ENCODE peak calls at places on chromosomes 12 and 14, in seven cellular contexts. R, F, D, H, B, V and J are unnamed samples.

GRCh38 chr12:70260610-70261009 is 17.4 kb downstream of the CNOT2 start:
- DNase-seq in R (no peak), V (no peak), F (no peak), D (no peak), H (peak), B (no peak), J (no peak)

GRCh38 chr12:113857371-113857770 is 108.8 kb downstream of the RBM19 start:
- DNase-seq in H (no peak), V (no peak), F (no peak), R (no peak), B (peak), D (no peak), J (no peak)

GRCh38 chr12:104641862-104642261 is 185.1 kb downstream of the CHST11 start:
- DNase-seq in B (no peak), D (no peak), R (no peak), F (no peak), H (no peak), V (no peak), J (peak)

GRCh38 chr12:63068857-63069442 is 82.1 kb downstream of the AVPR1A start:
- DNase-seq in D (peak), R (no peak), V (peak), B (no peak), H (peak), F (no peak), J (no peak)

GRCh38 chr12:56768424-56768823 is 5.3 kb downstream of the HSD17B6 start:
- DNase-seq in D (no peak), H (no peak), F (no peak), V (no peak), B (no peak), R (no peak), J (no peak)

GRCh38 chr12:109134186-109134917 is 18.0 kb downstream of the ACACB start:
- DNase-seq in B (peak), H (no peak), R (peak), F (peak), V (peak), D (peak), J (no peak)

GRCh38 chr14:74915826-74916225 is 7.2 kb downstream of the RPS6KL1 start:
- DNase-seq in D (no peak), R (no peak), B (no peak), V (no peak), F (no peak), H (no peak), J (no peak)

GRCh38 chr12:28033538-28033915 is 61.0 kb upstream of the PTHLH start:
- DNase-seq in V (no peak), B (no peak), H (no peak), F (no peak), D (no peak), R (no peak), J (no peak)

GRCh38 chr12:67804168-67804567 is 155.6 kb downstream of the DYRK2 start:
- DNase-seq in D (no peak), V (no peak), B (no peak), R (no peak), H (no peak), F (no peak), J (no peak)

GRCh38 chr12:1595690-1596347 is 1.4 kb upstream of the FBXL14 start:
- DNase-seq in V (no peak), B (no peak), F (no peak), H (no peak), R (no peak), D (no peak), J (no peak)

GRCh38 chr12:3004655-3005565 is 45.7 kb downstream of the TEAD4 start:
- DNase-seq in B (no peak), D (no peak), H (peak), F (no peak), V (no peak), R (no peak), J (no peak)

GRCh38 chr12:24396266-24396665 is 446.8 kb upstream of the SOX5 start:
- DNase-seq in V (no peak), D (no peak), R (no peak), B (no peak), H (no peak), F (no peak), J (no peak)

GRCh38 chr14:94769413-94770250 is at the start of gene GSC:
- DNase-seq in B (peak), H (no peak), D (no peak), V (peak), R (no peak), F (peak), J (no peak)

GRCh38 chr12:7915911-7916403 is 20.0 kb downstream of the SLC2A3 start:
- DNase-seq in D (no peak), B (no peak), V (no peak), H (no peak), R (no peak), F (no peak), J (no peak)

GRCh38 chr14:20197459-20197858 is 6.8 kb downstream of the OR11G2 start:
- DNase-seq in B (no peak), D (no peak), H (no peak), R (no peak), V (no peak), F (no peak), J (no peak)

GRCh38 chr14:34701808-34702207 is 12.6 kb downstream of the CFL2 start:
- DNase-seq in D (no peak), R (no peak), F (no peak), H (no peak), B (no peak), V (no peak), J (no peak)

GRCh38 chr12:109759076-109759420 is 45.4 kb downstream of the FAM222A start:
- DNase-seq in H (no peak), V (no peak), R (peak), F (no peak), B (peak), D (no peak), J (peak)

GRCh38 chr12:34296143-34297041 is 274.1 kb downstream of the ALG10 start:
- DNase-seq in R (no peak), F (peak), H (no peak), V (no peak), B (peak), D (no peak), J (no peak)

GRCh38 chr14:58950555-58950954 is 237.9 kb upstream of the DAAM1 start:
- DNase-seq in F (no peak), D (no peak), V (no peak), B (no peak), H (no peak), R (no peak), J (no peak)

GRCh38 chr14:58944957-58945356 is 243.5 kb upstream of the DAAM1 start:
- DNase-seq in H (no peak), R (no peak), V (no peak), D (no peak), F (no peak), B (no peak), J (no peak)

GRCh38 chr14:58944226-58944769 is 244.2 kb upstream of the DAAM1 start:
- DNase-seq in H (no peak), F (no peak), B (no peak), D (no peak), V (no peak), R (no peak), J (no peak)

GRCh38 chr14:58947156-58947555 is 241.3 kb upstream of the DAAM1 start:
- DNase-seq in F (no peak), V (no peak), H (no peak), D (peak), B (no peak), R (no peak), J (no peak)

DNA sequence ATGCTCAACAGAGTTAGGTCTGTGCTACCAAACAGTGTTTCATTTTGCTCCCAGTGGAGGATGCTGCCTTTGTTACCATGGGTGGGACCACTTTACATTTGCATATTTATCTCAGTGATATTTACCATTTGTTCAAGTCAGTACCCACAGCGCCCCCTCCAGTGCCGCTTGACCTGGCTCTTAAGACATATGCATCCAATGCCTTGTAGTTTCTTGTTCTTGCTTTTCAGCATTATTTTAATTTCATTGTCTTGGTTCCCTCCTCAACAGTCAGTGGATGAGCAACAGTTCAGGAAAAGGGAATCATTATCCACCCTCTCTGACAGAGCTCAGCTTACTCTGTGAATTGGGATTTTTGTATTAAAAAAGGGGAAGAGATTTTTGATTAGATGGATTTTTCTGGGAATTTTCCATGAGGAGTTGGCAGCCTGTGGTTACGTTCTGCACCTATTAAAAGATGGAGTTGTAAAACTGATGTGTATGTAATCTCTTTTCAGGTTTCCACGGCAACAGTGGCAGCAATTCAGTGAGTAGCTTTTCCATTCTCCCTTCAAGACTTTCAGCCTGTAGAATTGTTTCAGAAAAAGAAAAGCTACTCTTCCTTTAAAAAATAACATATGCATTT is 240.5 kb upstream of the DAAM1 start:
- DNase-seq in V (no peak), R (no peak), D (peak), H (no peak), B (no peak), F (no peak), J (no peak)
- TF ChIP-seq CTCF in V (peak), R (no peak), D (peak), H (peak), B (no peak), F (no peak), J (no peak)

GRCh38 chr12:54330442-54330841 is 5.5 kb downstream of the COPZ1 start:
- DNase-seq in V (no peak), R (no peak), D (no peak), H (no peak), B (no peak), F (no peak), J (no peak)

GRCh38 chr12:54324617-54325441 is at the start of gene COPZ1:
- DNase-seq in R (peak), H (peak), D (peak), V (peak), F (peak), B (peak), J (peak)

GRCh38 chr12:54329756-54330155 is 4.8 kb downstream of the COPZ1 start:
- DNase-seq in H (no peak), F (no peak), D (no peak), V (no peak), B (no peak), R (no peak), J (no peak)

GRCh38 chr12:54331461-54331860 is 6.5 kb downstream of the COPZ1 start:
- DNase-seq in R (no peak), V (no peak), D (no peak), F (no peak), B (no peak), H (no peak), J (no peak)

DNA sequence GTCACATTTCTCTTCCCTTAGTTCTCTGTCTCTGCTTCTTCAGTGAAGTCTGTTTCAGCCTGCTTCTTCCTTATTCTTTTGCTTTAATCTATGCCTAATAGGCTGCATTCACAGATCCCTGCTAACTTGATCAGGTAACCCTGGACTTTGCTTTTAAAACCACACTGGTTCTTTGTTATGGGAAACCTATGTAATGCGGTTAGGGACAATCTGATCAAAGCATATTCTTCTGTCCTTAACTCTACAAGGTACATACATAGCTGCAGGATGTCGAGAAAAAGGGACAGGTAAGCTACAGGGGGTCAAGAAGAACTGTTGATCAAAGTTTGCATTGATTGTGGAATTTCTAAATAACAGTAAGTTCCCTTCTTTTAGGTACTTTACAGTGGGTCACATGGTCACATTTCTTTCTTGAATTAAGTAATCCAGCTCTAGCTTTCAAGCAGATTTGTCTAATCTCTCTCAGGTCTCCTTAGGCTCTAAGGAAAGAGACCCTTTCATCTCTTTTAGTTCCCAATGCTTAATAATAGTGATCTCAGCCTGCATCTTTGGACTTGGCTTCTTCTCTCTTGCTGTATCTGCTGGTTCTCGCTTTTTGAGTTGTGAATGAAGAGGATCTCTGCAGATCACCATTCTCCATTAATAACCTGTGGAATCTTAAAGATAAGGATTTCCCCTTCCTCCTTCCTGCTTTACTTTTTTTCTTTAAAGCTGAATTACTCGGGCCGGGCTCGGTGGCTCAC is 3.8 kb downstream of the COPZ1 start:
- DNase-seq in R (no peak), V (no peak), B (no peak), F (no peak), H (no peak), D (no peak), J (no peak)
- TF ChIP-seq CTCF in R (no peak), V (no peak), B (no peak), F (no peak), H (no peak), D (no peak), J (no peak)

DNA sequence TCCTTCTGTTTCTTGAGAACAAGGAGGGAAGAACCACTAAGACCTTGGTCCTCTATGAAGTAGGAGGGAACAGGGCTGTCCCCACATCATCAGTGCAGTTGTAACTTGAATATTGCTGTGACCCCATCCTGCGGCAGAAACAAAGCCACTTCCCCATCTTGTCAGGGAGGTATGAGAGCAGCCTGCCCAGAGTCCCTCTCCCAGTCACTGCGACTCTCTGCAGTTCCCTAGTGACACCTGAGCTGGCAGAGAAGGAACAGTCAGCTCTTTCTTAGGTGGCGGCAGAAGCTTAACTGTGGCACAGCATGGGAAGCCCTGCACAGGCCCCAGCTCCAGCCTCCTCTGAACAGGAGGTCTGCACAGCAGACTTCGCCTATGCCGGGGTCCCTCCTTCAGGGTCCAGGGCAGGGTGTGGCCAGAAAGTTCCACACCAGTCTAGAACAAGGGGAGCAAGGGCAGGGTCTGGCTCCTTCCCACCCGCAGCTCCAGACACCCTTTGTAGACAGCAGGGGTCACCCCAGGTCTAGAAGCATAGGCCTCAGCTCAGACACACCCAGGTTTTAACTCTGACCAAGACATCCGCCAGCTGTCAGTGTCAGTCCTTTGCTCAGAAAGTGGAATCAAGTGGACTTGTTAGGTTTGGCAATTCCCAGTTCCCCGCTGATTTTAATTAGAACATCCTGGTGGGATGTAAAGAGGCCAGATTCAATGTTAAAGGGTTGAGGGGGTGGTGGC is 36.8 kb downstream of the DEGS2 start:
- DNase-seq in V (no peak), B (no peak), R (no peak), F (no peak), H (no peak), D (peak), J (no peak)
- TF ChIP-seq CTCF in V (no peak), B (peak), R (no peak), F (no peak), H (peak), D (no peak), J (no peak)

GRCh38 chr14:101083564-101084435 is 180.3 kb upstream of the RTL1 start:
- DNase-seq in H (no peak), D (no peak), B (no peak), R (no peak), V (no peak), F (peak), J (peak)
- TF ChIP-seq CTCF in H (no peak), D (peak), B (no peak), R (no peak), V (no peak), F (no peak), J (no peak)

GRCh38 chr14:36505892-36506731 is 13.9 kb downstream of the NKX2-1 start:
- DNase-seq in V (no peak), D (no peak), F (no peak), R (no peak), H (no peak), B (no peak), J (no peak)
- TF ChIP-seq CTCF in V (no peak), D (no peak), F (no peak), R (no peak), H (no peak), B (no peak), J (no peak)

DNA sequence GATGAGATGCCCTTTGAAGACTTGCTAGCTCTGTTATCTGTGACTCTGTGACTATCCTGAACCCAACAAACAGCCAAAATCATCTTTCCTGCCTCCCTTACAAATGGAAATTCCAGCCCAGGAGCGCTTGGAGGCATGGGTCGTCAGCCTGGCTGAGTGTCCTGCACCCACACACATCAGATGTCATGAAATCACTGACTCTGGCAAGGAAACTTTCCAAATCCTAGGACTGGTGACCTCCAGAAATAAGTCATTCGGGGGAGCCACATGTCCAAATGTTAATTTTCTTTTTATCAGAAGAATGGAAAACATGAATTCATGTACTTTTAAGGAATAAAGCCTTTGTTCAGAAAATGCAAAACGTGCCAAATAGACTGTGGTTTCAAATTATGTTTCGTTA is 96.3 kb upstream of the EVL start:
- DNase-seq in D (no peak), H (no peak), B (no peak), R (no peak), F (no peak), V (no peak), J (no peak)
- TF ChIP-seq CTCF in D (no peak), H (no peak), B (no peak), R (no peak), F (no peak), V (no peak), J (no peak)

GRCh38 chr14:64764641-64765520 is 60.7 kb downstream of the PLEKHG3 start:
- DNase-seq in D (peak), F (peak), R (peak), H (peak), V (peak), B (peak), J (peak)

GRCh38 chr14:64767215-64767964 is 63.2 kb downstream of the PLEKHG3 start:
- DNase-seq in V (no peak), D (no peak), F (peak), R (no peak), B (peak), H (no peak), J (no peak)

GRCh38 chr14:64765740-64766302 is 61.6 kb downstream of the PLEKHG3 start:
- DNase-seq in B (peak), R (no peak), H (no peak), F (peak), V (no peak), D (no peak), J (no peak)

GRCh38 chr14:64768401-64769095 is 64.3 kb downstream of the PLEKHG3 start:
- DNase-seq in F (peak), B (peak), R (no peak), D (no peak), V (no peak), H (no peak), J (no peak)

GRCh38 chr14:64766430-64767151 is 62.4 kb downstream of the PLEKHG3 start:
- DNase-seq in D (no peak), H (no peak), F (peak), R (no peak), V (no peak), B (peak), J (no peak)
- TF ChIP-seq CTCF in D (no peak), H (no peak), F (no peak), R (no peak), V (no peak), B (no peak), J (no peak)

GRCh38 chr12:90013409-90013808 is 304.8 kb upstream of the ATP2B1 start:
- DNase-seq in V (no peak), F (no peak), B (no peak), H (peak), D (peak), R (no peak), J (no peak)
- TF ChIP-seq CTCF in V (no peak), F (no peak), B (no peak), H (peak), D (peak), R (peak), J (no peak)

DNA sequence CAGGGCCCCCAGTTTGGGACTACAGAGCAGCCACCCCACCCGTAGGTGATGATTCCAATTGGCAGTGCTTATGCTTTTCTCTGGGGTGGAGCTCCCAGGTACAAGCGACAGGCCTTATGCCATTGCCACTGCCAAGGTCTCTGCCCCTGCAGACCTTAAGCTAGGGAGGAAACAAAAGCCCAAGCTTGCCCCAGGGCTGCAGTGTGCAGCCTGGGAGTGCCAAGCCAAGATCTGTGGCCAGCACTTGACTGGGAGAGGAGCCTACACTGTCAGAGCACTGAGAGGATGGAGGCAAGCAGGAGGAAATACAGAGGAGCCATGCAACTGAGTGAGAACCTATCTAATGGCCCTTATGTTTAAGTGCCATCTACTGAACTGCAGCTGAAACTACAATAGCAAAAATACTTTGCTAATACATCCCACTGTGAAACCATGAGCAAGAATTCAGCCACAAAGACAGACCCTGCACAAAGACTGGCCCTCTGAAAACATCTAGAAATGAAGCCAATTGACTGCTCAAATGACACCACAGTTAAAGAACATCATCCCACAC is 17.7 kb upstream of the ASCL1 start:
- DNase-seq in H (no peak), F (no peak), V (no peak), B (no peak), D (no peak), R (no peak), J (no peak)
- TF ChIP-seq CTCF in H (peak), F (no peak), V (no peak), B (no peak), D (no peak), R (no peak), J (no peak)